ENCODE peak calls at places on chromosomes 3 and 15, in nine cellular contexts. C is GM20000, L is tibial artery, S is hypothalamus, H is KG1, Y is pancreas, B is C1 segment of cervical spinal cord, X is AG20443, V is fibroblast of villous mesenchyme. J is an unnamed sample.

GRCh38 chr3:195040773-195041520 is 230.0 kb downstream of the XXYLT1 start:
- DNase-seq in C (no peak), L (no peak), S (no peak), H (no peak), Y (no peak), B (no peak), X (no peak), V (no peak), J (no peak)

GRCh38 chr15:40776537-40777141 is 6.9 kb downstream of the C15orf62 start:
- DNase-seq in C (no peak), L (no peak), S (no peak), H (no peak), Y (peak), B (no peak), X (peak), V (no peak), J (no peak)

GRCh38 chr3:15171096-15171495 is 35.0 kb upstream of the CAPN7 start:
- DNase-seq in C (peak), L (no peak), S (no peak), H (peak), Y (no peak), B (no peak), X (no peak), V (peak), J (peak)

GRCh38 chr3:13135811-13136321 is 62.6 kb upstream of the IQSEC1 start:
- DNase-seq in C (no peak), L (peak), S (no peak), H (no peak), Y (no peak), B (no peak), X (no peak), V (no peak), J (no peak)

GRCh38 chr3:196024968-196025367 is 56.9 kb downstream of the TFRC start:
- DNase-seq in C (no peak), L (no peak), S (no peak), H (no peak), Y (no peak), B (no peak), X (no peak), V (no peak), J (no peak)

GRCh38 chr15:41904487-41905359 is 10.9 kb upstream of the SPTBN5 start:
- DNase-seq in C (peak), L (peak), S (peak), H (peak), Y (peak), B (peak), X (peak), V (peak), J (peak)

GRCh38 chr3:14358426-14359211 is 43.8 kb upstream of the SLC6A6 start:
- DNase-seq in C (no peak), L (peak), S (no peak), H (no peak), Y (no peak), B (peak), X (peak), V (peak), J (no peak)

GRCh38 chr15:95284933-95285401 is 1045.5 kb upstream of the NR2F2 start:
- DNase-seq in C (no peak), L (no peak), S (no peak), H (peak), Y (no peak), B (no peak), X (peak), V (peak), J (no peak)

GRCh38 chr3:71578045-71578730 is 5.3 kb downstream of the FOXP1 start:
- DNase-seq in C (no peak), L (no peak), S (no peak), H (no peak), Y (no peak), B (no peak), X (no peak), V (no peak), J (no peak)

GRCh38 chr3:152355744-152356665 is 87.3 kb downstream of the MBNL1 start:
- DNase-seq in C (no peak), L (no peak), S (no peak), H (no peak), Y (no peak), B (no peak), X (no peak), V (no peak), J (no peak)

GRCh38 chr3:151135548-151136337 is 50.3 kb downstream of the MED12L start:
- DNase-seq in C (no peak), L (no peak), S (no peak), H (no peak), Y (peak), B (no peak), X (no peak), V (no peak), J (no peak)

GRCh38 chr15:95182081-95182480 is 950.7 kb downstream of the MCTP2 start:
- DNase-seq in C (no peak), L (no peak), S (no peak), H (no peak), Y (no peak), B (no peak), X (no peak), V (no peak), J (no peak)

GRCh38 chr3:139718415-139718814 is 40.6 kb upstream of the NMNAT3 start:
- DNase-seq in C (no peak), L (peak), S (no peak), H (no peak), Y (peak), B (no peak), X (peak), V (peak), J (peak)

GRCh38 chr3:55588120-55588765 is 101.1 kb upstream of the WNT5A start:
- DNase-seq in C (peak), L (no peak), S (no peak), H (no peak), Y (no peak), B (no peak), X (no peak), V (no peak), J (no peak)

GRCh38 chr3:129173206-129173605 is 10.5 kb downstream of the CNBP start:
- DNase-seq in C (no peak), L (no peak), S (no peak), H (no peak), Y (no peak), B (no peak), X (no peak), V (no peak), J (no peak)

GRCh38 chr3:125051715-125052581 is 3.8 kb downstream of the HEG1 start:
- DNase-seq in C (peak), L (peak), S (peak), H (no peak), Y (no peak), B (no peak), X (peak), V (peak), J (no peak)

GRCh38 chr3:154872089-154872488 is 208.0 kb upstream of the MME start:
- DNase-seq in C (no peak), L (no peak), S (no peak), H (no peak), Y (no peak), B (no peak), X (no peak), V (no peak), J (no peak)

GRCh38 chr3:45628746-45629145 is 34.2 kb downstream of the LIMD1 start:
- DNase-seq in C (no peak), L (no peak), S (no peak), H (no peak), Y (no peak), B (no peak), X (no peak), V (peak), J (no peak)

GRCh38 chr15:96860746-96861145 is 530.2 kb downstream of the NR2F2 start:
- DNase-seq in C (no peak), L (no peak), S (no peak), H (no peak), Y (no peak), B (no peak), X (no peak), V (no peak), J (no peak)

GRCh38 chr3:190432216-190432615 is 17.5 kb downstream of the TMEM207 start:
- DNase-seq in C (no peak), L (no peak), S (no peak), H (no peak), Y (no peak), B (no peak), X (peak), V (peak), J (no peak)

GRCh38 chr3:34419801-34420200 is 621.4 kb downstream of the PDCD6IP start:
- DNase-seq in C (no peak), L (no peak), S (no peak), H (no peak), Y (no peak), B (no peak), X (no peak), V (no peak), J (no peak)

GRCh38 chr3:78139166-78139565 is 1099.3 kb downstream of the ROBO2 start:
- DNase-seq in C (no peak), L (no peak), S (no peak), H (no peak), Y (no peak), B (no peak), X (no peak), V (peak), J (no peak)

GRCh38 chr3:52317601-52318000 is 1.5 kb downstream of the DNAH1 start:
- DNase-seq in C (peak), L (no peak), S (no peak), H (no peak), Y (peak), B (no peak), X (peak), V (peak), J (no peak)

GRCh38 chr15:90132437-90132836 is 30.2 kb upstream of the IDH2 start:
- DNase-seq in C (no peak), L (no peak), S (no peak), H (no peak), Y (no peak), B (no peak), X (no peak), V (no peak), J (no peak)

GRCh38 chr3:118530350-118530922 is 504.2 kb downstream of the IGSF11 start:
- DNase-seq in C (no peak), L (no peak), S (no peak), H (no peak), Y (no peak), B (no peak), X (no peak), V (no peak), J (no peak)

GRCh38 chr3:73235768-73236167 is 174.3 kb downstream of the EBLN2 start:
- DNase-seq in C (no peak), L (no peak), S (no peak), H (no peak), Y (no peak), B (no peak), X (no peak), V (no peak), J (no peak)